ENCODE peak calls at places on chromosome 20, in seven cellular contexts. One of them, this sample, is unnamed.
A peak's percentile ranks its signal among the peaks of the same experiment; 100 is the strongest.

GRCh38 chr20:50870572-50871161 is 60.6 kb downstream of the ADNP start:
- DNase-seq in neural progenitor cell: peak; percentile 95
- DNase-seq in HCT116: no peak
- DNase-seq in K562: no peak
- DNase-seq in OCI-LY7: no peak
- DNase-seq in GM23338: peak; percentile 98
- DNase-seq in GM12878: no peak
- DNase-seq in this sample: peak; percentile 39

GRCh38 chr20:62156254-62156556 is 12.6 kb downstream of the SS18L1 start:
- DNase-seq in neural progenitor cell: no peak
- DNase-seq in HCT116: no peak
- DNase-seq in K562: no peak
- DNase-seq in OCI-LY7: no peak
- DNase-seq in GM23338: peak; percentile 27
- DNase-seq in GM12878: no peak
- DNase-seq in this sample: no peak

GRCh38 chr20:21982559-21982958 is 277.1 kb downstream of the PAX1 start:
- DNase-seq in neural progenitor cell: no peak
- DNase-seq in HCT116: no peak
- DNase-seq in K562: no peak
- DNase-seq in OCI-LY7: no peak
- DNase-seq in GM23338: no peak
- DNase-seq in GM12878: no peak
- DNase-seq in this sample: no peak

GRCh38 chr20:35568645-35569044 is 26.8 kb downstream of the ERGIC3 start:
- DNase-seq in neural progenitor cell: peak; percentile 21
- DNase-seq in HCT116: peak; percentile 16
- DNase-seq in K562: peak; percentile 34
- DNase-seq in OCI-LY7: peak; percentile 58
- DNase-seq in GM23338: peak; percentile 84
- DNase-seq in GM12878: no peak
- DNase-seq in this sample: no peak

GRCh38 chr20:58268421-58268821 is 40.0 kb upstream of the ANKRD60 start:
- DNase-seq in neural progenitor cell: no peak
- DNase-seq in HCT116: no peak
- DNase-seq in K562: no peak
- DNase-seq in OCI-LY7: no peak
- DNase-seq in GM23338: no peak
- DNase-seq in GM12878: no peak
- DNase-seq in this sample: no peak

GRCh38 chr20:57190536-57191265 is 75.7 kb downstream of the BMP7 start:
- DNase-seq in neural progenitor cell: no peak
- DNase-seq in HCT116: no peak
- DNase-seq in K562: no peak
- DNase-seq in OCI-LY7: no peak
- DNase-seq in GM23338: no peak
- DNase-seq in GM12878: no peak
- DNase-seq in this sample: peak; percentile 36

GRCh38 chr20:62487564-62488086 is 11.8 kb upstream of the GATA5 start:
- DNase-seq in neural progenitor cell: no peak
- DNase-seq in HCT116: no peak
- DNase-seq in K562: peak; percentile 89
- DNase-seq in OCI-LY7: no peak
- DNase-seq in GM23338: no peak
- DNase-seq in GM12878: no peak
- DNase-seq in this sample: no peak

GRCh38 chr20:63103402-63104311 is 96.9 kb upstream of the BHLHE23 start:
- DNase-seq in neural progenitor cell: peak; percentile 36
- DNase-seq in HCT116: no peak
- DNase-seq in K562: no peak
- DNase-seq in OCI-LY7: no peak
- DNase-seq in GM23338: no peak
- DNase-seq in GM12878: no peak
- DNase-seq in this sample: no peak

GRCh38 chr20:62955519-62956386 is 3.2 kb downstream of the SLC17A9 start:
- DNase-seq in neural progenitor cell: no peak
- DNase-seq in HCT116: no peak
- DNase-seq in K562: no peak
- DNase-seq in OCI-LY7: no peak
- DNase-seq in GM23338: no peak
- DNase-seq in GM12878: no peak
- DNase-seq in this sample: no peak

GRCh38 chr20:5316188-5317158 is at the start of gene PROKR2:
- DNase-seq in neural progenitor cell: peak; percentile 88
- DNase-seq in HCT116: no peak
- DNase-seq in K562: no peak
- DNase-seq in OCI-LY7: no peak
- DNase-seq in GM23338: peak; percentile 86
- DNase-seq in GM12878: no peak
- DNase-seq in this sample: no peak

GRCh38 chr20:46970937-46971630 is 76.4 kb downstream of the EYA2 start:
- DNase-seq in neural progenitor cell: peak; percentile 87
- DNase-seq in HCT116: peak; percentile 95
- DNase-seq in K562: peak; percentile 44
- DNase-seq in OCI-LY7: peak; percentile 72
- DNase-seq in GM23338: peak; percentile 98
- DNase-seq in GM12878: no peak
- DNase-seq in this sample: peak; percentile 66

GRCh38 chr20:20012517-20012916 is 4.6 kb upstream of the NAA20 start:
- DNase-seq in neural progenitor cell: no peak
- DNase-seq in HCT116: no peak
- DNase-seq in K562: no peak
- DNase-seq in OCI-LY7: no peak
- DNase-seq in GM23338: no peak
- DNase-seq in GM12878: no peak
- DNase-seq in this sample: no peak

GRCh38 chr20:63212792-63213191 is 3.1 kb downstream of the YTHDF1 start:
- DNase-seq in neural progenitor cell: no peak
- DNase-seq in HCT116: no peak
- DNase-seq in K562: no peak
- DNase-seq in OCI-LY7: no peak
- DNase-seq in GM23338: no peak
- DNase-seq in GM12878: no peak
- DNase-seq in this sample: no peak

GRCh38 chr20:63686094-63686491 is 10.4 kb upstream of the TNFRSF6B start:
- DNase-seq in neural progenitor cell: no peak
- DNase-seq in HCT116: no peak
- DNase-seq in K562: no peak
- DNase-seq in OCI-LY7: no peak
- DNase-seq in GM23338: no peak
- DNase-seq in GM12878: no peak
- DNase-seq in this sample: no peak

GRCh38 chr20:44174996-44175766 is 11.8 kb downstream of the JPH2 start:
- DNase-seq in neural progenitor cell: no peak
- DNase-seq in HCT116: no peak
- DNase-seq in K562: no peak
- DNase-seq in OCI-LY7: no peak
- DNase-seq in GM23338: no peak
- DNase-seq in GM12878: no peak
- DNase-seq in this sample: no peak
- H3K4me2 ChIP-seq in neural progenitor cell: no peak overlapping the region
- H3K4me2 ChIP-seq in HCT116: no peak overlapping the region
- H3K4me2 ChIP-seq in K562: no peak overlapping the region
- H3K4me2 ChIP-seq in OCI-LY7: no peak overlapping the region
- H3K4me2 ChIP-seq in GM23338: no peak overlapping the region
- H3K4me2 ChIP-seq in GM12878: no peak overlapping the region
- H3K4me2 ChIP-seq in this sample: no peak overlapping the region

GRCh38 chr20:36861625-36861874 is 14.4 kb upstream of the TLDC2 start:
- DNase-seq in neural progenitor cell: no peak
- DNase-seq in HCT116: no peak
- DNase-seq in K562: no peak
- DNase-seq in OCI-LY7: no peak
- DNase-seq in GM23338: no peak
- DNase-seq in GM12878: no peak
- DNase-seq in this sample: no peak
- H2AFZ ChIP-seq in neural progenitor cell: no peak overlapping the region
- H2AFZ ChIP-seq in HCT116: no peak overlapping the region
- H2AFZ ChIP-seq in K562: peak overlapping the region; percentile 55
- H2AFZ ChIP-seq in OCI-LY7: no peak overlapping the region
- H2AFZ ChIP-seq in GM23338: no peak overlapping the region
- H2AFZ ChIP-seq in GM12878: no peak overlapping the region
- H2AFZ ChIP-seq in this sample: peak overlapping the region; percentile 68

DNA sequence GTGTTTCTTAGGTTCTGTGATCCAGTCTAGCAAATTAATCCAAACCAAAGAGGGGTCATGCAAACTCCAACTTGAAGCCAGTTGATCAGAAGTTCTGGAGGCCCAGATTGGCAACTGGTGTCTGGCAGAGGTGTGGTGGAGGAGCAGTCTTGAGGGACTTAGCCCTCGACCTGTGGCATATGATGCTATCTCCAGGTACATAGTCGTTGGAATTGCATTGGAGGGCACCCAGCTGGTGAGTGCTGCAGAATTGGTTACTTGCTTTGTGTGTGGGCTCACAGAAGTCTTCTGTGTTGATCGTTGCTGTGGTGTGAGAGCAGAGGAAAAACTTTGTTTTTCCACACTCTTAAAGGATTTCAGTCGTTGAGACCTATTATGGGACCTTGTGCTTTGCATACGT is 7.7 kb downstream of the PANK2 start:
- DNase-seq in neural progenitor cell: no peak
- DNase-seq in HCT116: no peak
- DNase-seq in K562: no peak
- DNase-seq in OCI-LY7: no peak
- DNase-seq in GM23338: no peak
- DNase-seq in GM12878: no peak
- DNase-seq in this sample: no peak
- H3K4me2 ChIP-seq in neural progenitor cell: no peak overlapping the region
- H3K4me2 ChIP-seq in HCT116: no peak overlapping the region
- H3K4me2 ChIP-seq in K562: peak overlapping the region; percentile 62
- H3K4me2 ChIP-seq in OCI-LY7: peak overlapping the region; percentile 68
- H3K4me2 ChIP-seq in GM23338: peak overlapping the region; percentile 27
- H3K4me2 ChIP-seq in GM12878: peak overlapping the region; percentile 60
- H3K4me2 ChIP-seq in this sample: no peak overlapping the region

DNA sequence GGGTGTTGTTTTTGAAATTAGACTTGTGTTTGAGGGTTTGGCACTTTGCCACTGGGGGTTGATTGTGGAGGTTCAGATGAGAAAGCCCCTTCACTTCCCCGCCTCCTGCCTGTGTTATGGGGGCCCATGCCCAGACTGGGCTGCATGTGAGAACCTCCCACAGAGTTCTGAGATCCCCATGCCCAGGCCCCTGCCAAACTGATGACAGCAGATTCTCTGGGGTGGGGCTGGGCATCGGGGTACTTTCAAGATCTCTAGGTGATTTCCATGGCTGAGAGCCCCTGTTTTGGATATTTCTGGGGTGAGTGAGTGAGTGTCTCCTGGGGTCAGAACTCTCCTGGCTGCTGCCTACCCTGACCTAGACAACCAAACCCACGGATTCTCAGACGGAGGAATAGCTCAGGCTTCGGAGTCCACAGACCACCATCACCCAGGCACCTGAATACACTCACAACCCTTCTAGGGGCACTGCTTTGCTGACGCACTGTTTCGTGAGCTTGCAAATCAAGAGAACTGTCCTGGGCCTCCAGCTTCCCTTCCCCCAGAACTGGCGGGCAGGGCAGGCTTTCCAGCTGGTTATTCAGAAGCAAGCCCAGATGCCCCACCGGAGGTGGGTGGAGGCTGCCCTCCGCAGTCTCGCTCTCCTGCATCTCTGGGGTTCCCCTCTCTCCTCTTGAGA is 6.3 kb downstream of the BCAS1 start:
- DNase-seq in neural progenitor cell: no peak
- DNase-seq in HCT116: no peak
- DNase-seq in K562: no peak
- DNase-seq in OCI-LY7: no peak
- DNase-seq in GM23338: no peak
- DNase-seq in GM12878: peak; percentile 79
- DNase-seq in this sample: no peak
- H2AFZ ChIP-seq in neural progenitor cell: no peak overlapping the region
- H2AFZ ChIP-seq in HCT116: no peak overlapping the region
- H2AFZ ChIP-seq in K562: no peak overlapping the region
- H2AFZ ChIP-seq in OCI-LY7: no peak overlapping the region
- H2AFZ ChIP-seq in GM23338: peak overlapping the region; percentile 63
- H2AFZ ChIP-seq in GM12878: peak overlapping the region; percentile 65
- H2AFZ ChIP-seq in this sample: no peak overlapping the region

DNA sequence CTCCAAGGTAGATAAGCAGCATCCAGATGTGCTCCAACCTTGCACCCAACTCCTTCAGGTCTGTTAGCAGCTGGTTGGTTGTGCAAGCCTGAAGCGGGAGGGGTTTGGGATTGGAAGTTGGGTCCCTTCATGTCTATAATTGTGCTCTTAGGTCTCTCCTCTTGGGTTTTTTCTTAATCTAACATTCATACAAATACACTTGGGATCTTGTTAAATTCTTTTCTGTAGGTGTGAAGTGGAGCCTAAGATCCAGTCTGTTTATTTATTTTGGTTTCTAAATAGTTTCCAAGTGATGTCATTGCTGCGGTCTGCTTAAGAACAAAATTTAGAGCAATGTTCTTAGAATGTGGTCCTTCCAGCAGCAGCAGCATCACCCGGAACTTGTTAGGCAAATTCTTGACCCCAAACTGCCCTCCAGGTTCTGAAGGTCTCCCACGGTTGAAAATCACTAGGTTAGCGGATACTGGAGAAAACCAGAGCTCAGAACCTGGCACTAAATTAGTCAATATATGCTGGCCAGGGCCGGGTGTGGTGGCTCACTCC is 5.3 kb downstream of the UBE2C start:
- DNase-seq in neural progenitor cell: no peak
- DNase-seq in HCT116: no peak
- DNase-seq in K562: no peak
- DNase-seq in OCI-LY7: no peak
- DNase-seq in GM23338: no peak
- DNase-seq in GM12878: no peak
- DNase-seq in this sample: peak; percentile 92
- H3K4me2 ChIP-seq in neural progenitor cell: no peak overlapping the region
- H3K4me2 ChIP-seq in HCT116: peak overlapping the region; percentile 16
- H3K4me2 ChIP-seq in K562: no peak overlapping the region
- H3K4me2 ChIP-seq in OCI-LY7: no peak overlapping the region
- H3K4me2 ChIP-seq in GM23338: no peak overlapping the region
- H3K4me2 ChIP-seq in GM12878: no peak overlapping the region
- H3K4me2 ChIP-seq in this sample: peak overlapping the region; percentile 32

GRCh38 chr20:49483018-49483705 is 694 bp upstream of the KCNB1 start:
- DNase-seq in neural progenitor cell: peak; percentile 69
- DNase-seq in HCT116: no peak
- DNase-seq in K562: no peak
- DNase-seq in OCI-LY7: no peak
- DNase-seq in GM23338: peak; percentile 60
- DNase-seq in GM12878: no peak
- DNase-seq in this sample: no peak
- H2AFZ ChIP-seq in neural progenitor cell: peak overlapping the region; percentile 64
- H2AFZ ChIP-seq in HCT116: no peak overlapping the region
- H2AFZ ChIP-seq in K562: no peak overlapping the region
- H2AFZ ChIP-seq in OCI-LY7: no peak overlapping the region
- H2AFZ ChIP-seq in GM23338: peak overlapping the region; percentile 43
- H2AFZ ChIP-seq in GM12878: no peak overlapping the region
- H2AFZ ChIP-seq in this sample: no peak overlapping the region

GRCh38 chr20:8152183-8152582 is 20.1 kb downstream of the PLCB1 start:
- DNase-seq in neural progenitor cell: no peak
- DNase-seq in HCT116: no peak
- DNase-seq in K562: no peak
- DNase-seq in OCI-LY7: no peak
- DNase-seq in GM23338: no peak
- DNase-seq in GM12878: no peak
- DNase-seq in this sample: peak; percentile 75
- H3K4me2 ChIP-seq in neural progenitor cell: no peak overlapping the region
- H3K4me2 ChIP-seq in HCT116: no peak overlapping the region
- H3K4me2 ChIP-seq in K562: no peak overlapping the region
- H3K4me2 ChIP-seq in OCI-LY7: no peak overlapping the region
- H3K4me2 ChIP-seq in GM23338: no peak overlapping the region
- H3K4me2 ChIP-seq in GM12878: no peak overlapping the region
- H3K4me2 ChIP-seq in this sample: no peak overlapping the region